ENCODE peak calls at places on chromosomes 5 and 9, in ten cellular contexts. One of them, this sample, is unnamed.

GRCh38 chr5:129906177-129906887 is 2.1 kb downstream of the CHSY3 start:
- DNase-seq in A549: no peak
- DNase-seq in dorsolateral prefrontal cortex: no peak
- DNase-seq in AG10803: peak
- DNase-seq in GM12865: no peak
- DNase-seq in upper lobe of right lung: peak
- DNase-seq in neural crest cell: no peak
- DNase-seq in fibroblast of lung: peak
- DNase-seq in lower lobe of right lung: no peak
- DNase-seq in D721Med: no peak
- DNase-seq in this sample: no peak

GRCh38 chr9:96067551-96068076 is 192.1 kb downstream of the ERCC6L2 start:
- DNase-seq in A549: no peak
- DNase-seq in dorsolateral prefrontal cortex: no peak
- DNase-seq in AG10803: no peak
- DNase-seq in GM12865: no peak
- DNase-seq in upper lobe of right lung: no peak
- DNase-seq in neural crest cell: no peak
- DNase-seq in fibroblast of lung: no peak
- DNase-seq in lower lobe of right lung: no peak
- DNase-seq in D721Med: no peak
- DNase-seq in this sample: no peak

GRCh38 chr9:82810902-82811301 is 252.0 kb downstream of the RASEF start:
- DNase-seq in A549: peak
- DNase-seq in dorsolateral prefrontal cortex: no peak
- DNase-seq in AG10803: peak
- DNase-seq in GM12865: no peak
- DNase-seq in upper lobe of right lung: no peak
- DNase-seq in neural crest cell: no peak
- DNase-seq in fibroblast of lung: peak
- DNase-seq in lower lobe of right lung: no peak
- DNase-seq in D721Med: no peak
- DNase-seq in this sample: no peak

GRCh38 chr5:131466171-131466766 is 168.8 kb downstream of the RAPGEF6 start:
- DNase-seq in A549: peak
- DNase-seq in dorsolateral prefrontal cortex: no peak
- DNase-seq in AG10803: peak
- DNase-seq in GM12865: no peak
- DNase-seq in upper lobe of right lung: no peak
- DNase-seq in neural crest cell: no peak
- DNase-seq in fibroblast of lung: peak
- DNase-seq in lower lobe of right lung: no peak
- DNase-seq in D721Med: no peak
- DNase-seq in this sample: no peak

GRCh38 chr5:41954286-41954685 is 29.2 kb downstream of the FBXO4 start:
- DNase-seq in A549: no peak
- DNase-seq in dorsolateral prefrontal cortex: no peak
- DNase-seq in AG10803: no peak
- DNase-seq in GM12865: no peak
- DNase-seq in upper lobe of right lung: no peak
- DNase-seq in neural crest cell: no peak
- DNase-seq in fibroblast of lung: no peak
- DNase-seq in lower lobe of right lung: no peak
- DNase-seq in D721Med: no peak
- DNase-seq in this sample: no peak

GRCh38 chr9:98192503-98193335 is at the start of gene CORO2A:
- DNase-seq in A549: peak
- DNase-seq in dorsolateral prefrontal cortex: peak
- DNase-seq in AG10803: peak
- DNase-seq in GM12865: peak
- DNase-seq in upper lobe of right lung: peak
- DNase-seq in neural crest cell: peak
- DNase-seq in fibroblast of lung: peak
- DNase-seq in lower lobe of right lung: peak
- DNase-seq in D721Med: peak
- DNase-seq in this sample: peak

GRCh38 chr9:134593756-134594375 is 47.7 kb upstream of the COL5A1 start:
- DNase-seq in A549: no peak
- DNase-seq in dorsolateral prefrontal cortex: no peak
- DNase-seq in AG10803: no peak
- DNase-seq in GM12865: no peak
- DNase-seq in upper lobe of right lung: no peak
- DNase-seq in neural crest cell: no peak
- DNase-seq in fibroblast of lung: no peak
- DNase-seq in lower lobe of right lung: no peak
- DNase-seq in D721Med: no peak
- DNase-seq in this sample: no peak

GRCh38 chr5:138391859-138392386 is 39.4 kb downstream of the KDM3B start:
- DNase-seq in A549: no peak
- DNase-seq in dorsolateral prefrontal cortex: peak
- DNase-seq in AG10803: no peak
- DNase-seq in GM12865: no peak
- DNase-seq in upper lobe of right lung: no peak
- DNase-seq in neural crest cell: peak
- DNase-seq in fibroblast of lung: no peak
- DNase-seq in lower lobe of right lung: no peak
- DNase-seq in D721Med: no peak
- DNase-seq in this sample: no peak

GRCh38 chr5:88377705-88378656 is 109.3 kb upstream of the TMEM161B start:
- DNase-seq in A549: no peak
- DNase-seq in dorsolateral prefrontal cortex: no peak
- DNase-seq in AG10803: no peak
- DNase-seq in GM12865: no peak
- DNase-seq in upper lobe of right lung: no peak
- DNase-seq in neural crest cell: no peak
- DNase-seq in fibroblast of lung: no peak
- DNase-seq in lower lobe of right lung: no peak
- DNase-seq in D721Med: no peak
- DNase-seq in this sample: no peak

DNA sequence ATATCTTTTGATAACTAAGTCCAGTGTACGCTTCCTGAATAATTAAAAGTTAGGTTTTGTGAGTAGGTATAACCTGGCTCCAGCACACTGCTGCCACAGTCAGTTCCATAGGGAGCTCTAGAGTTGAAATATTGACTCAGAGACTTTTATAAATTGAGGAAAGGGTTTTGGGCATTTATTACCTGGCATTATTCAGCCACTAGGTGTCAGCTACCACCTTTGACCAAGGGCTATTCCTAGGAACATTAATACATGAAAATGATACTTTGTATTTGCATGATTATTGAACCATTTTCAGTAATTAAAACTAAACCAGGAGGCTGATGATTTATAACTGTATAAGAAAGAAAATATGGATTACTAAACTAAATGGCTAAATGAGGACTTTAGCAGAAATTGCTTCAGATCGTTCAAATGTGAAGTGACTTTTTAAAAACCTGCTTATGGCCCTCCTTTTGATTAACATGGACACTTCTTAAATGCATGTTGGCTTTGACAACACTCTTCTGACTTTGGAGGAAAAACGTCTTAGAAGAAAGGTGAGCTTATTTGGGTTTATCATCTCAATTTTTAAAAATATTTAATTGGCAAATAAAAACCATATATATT is 83.0 kb downstream of the SMC2 start:
- DNase-seq in A549: peak
- DNase-seq in dorsolateral prefrontal cortex: no peak
- DNase-seq in AG10803: peak
- DNase-seq in GM12865: peak
- DNase-seq in upper lobe of right lung: no peak
- DNase-seq in neural crest cell: no peak
- DNase-seq in fibroblast of lung: no peak
- DNase-seq in lower lobe of right lung: no peak
- DNase-seq in D721Med: no peak
- DNase-seq in this sample: no peak
- TF ChIP-seq CTCF in A549: peak
- TF ChIP-seq CTCF in dorsolateral prefrontal cortex: peak
- TF ChIP-seq CTCF in AG10803: peak
- TF ChIP-seq CTCF in GM12865: peak
- TF ChIP-seq CTCF in upper lobe of right lung: peak
- TF ChIP-seq CTCF in neural crest cell: peak
- TF ChIP-seq CTCF in fibroblast of lung: no peak
- TF ChIP-seq CTCF in lower lobe of right lung: peak
- TF ChIP-seq CTCF in D721Med: peak
- TF ChIP-seq CTCF in this sample: peak

GRCh38 chr5:3075309-3075708 is 323.8 kb upstream of the IRX2 start:
- DNase-seq in A549: no peak
- DNase-seq in dorsolateral prefrontal cortex: no peak
- DNase-seq in AG10803: no peak
- DNase-seq in GM12865: no peak
- DNase-seq in upper lobe of right lung: no peak
- DNase-seq in neural crest cell: no peak
- DNase-seq in fibroblast of lung: no peak
- DNase-seq in lower lobe of right lung: no peak
- DNase-seq in D721Med: no peak
- DNase-seq in this sample: no peak
- TF ChIP-seq CTCF in A549: no peak
- TF ChIP-seq CTCF in dorsolateral prefrontal cortex: no peak
- TF ChIP-seq CTCF in AG10803: no peak
- TF ChIP-seq CTCF in GM12865: no peak
- TF ChIP-seq CTCF in upper lobe of right lung: no peak
- TF ChIP-seq CTCF in neural crest cell: peak
- TF ChIP-seq CTCF in fibroblast of lung: peak
- TF ChIP-seq CTCF in lower lobe of right lung: no peak
- TF ChIP-seq CTCF in D721Med: no peak
- TF ChIP-seq CTCF in this sample: no peak

GRCh38 chr9:87543251-87543650 is 45.6 kb downstream of the DAPK1 start:
- DNase-seq in A549: no peak
- DNase-seq in dorsolateral prefrontal cortex: no peak
- DNase-seq in AG10803: no peak
- DNase-seq in GM12865: no peak
- DNase-seq in upper lobe of right lung: no peak
- DNase-seq in neural crest cell: no peak
- DNase-seq in fibroblast of lung: no peak
- DNase-seq in lower lobe of right lung: no peak
- DNase-seq in D721Med: no peak
- DNase-seq in this sample: no peak

GRCh38 chr9:87542180-87542579 is 44.5 kb downstream of the DAPK1 start:
- DNase-seq in A549: no peak
- DNase-seq in dorsolateral prefrontal cortex: no peak
- DNase-seq in AG10803: no peak
- DNase-seq in GM12865: no peak
- DNase-seq in upper lobe of right lung: no peak
- DNase-seq in neural crest cell: no peak
- DNase-seq in fibroblast of lung: no peak
- DNase-seq in lower lobe of right lung: no peak
- DNase-seq in D721Med: no peak
- DNase-seq in this sample: no peak

GRCh38 chr9:87537625-87538024 is 40.0 kb downstream of the DAPK1 start:
- DNase-seq in A549: no peak
- DNase-seq in dorsolateral prefrontal cortex: no peak
- DNase-seq in AG10803: no peak
- DNase-seq in GM12865: no peak
- DNase-seq in upper lobe of right lung: no peak
- DNase-seq in neural crest cell: no peak
- DNase-seq in fibroblast of lung: no peak
- DNase-seq in lower lobe of right lung: no peak
- DNase-seq in D721Med: no peak
- DNase-seq in this sample: no peak

GRCh38 chr9:87541663-87542062 is 44.0 kb downstream of the DAPK1 start:
- DNase-seq in A549: no peak
- DNase-seq in dorsolateral prefrontal cortex: no peak
- DNase-seq in AG10803: no peak
- DNase-seq in GM12865: no peak
- DNase-seq in upper lobe of right lung: no peak
- DNase-seq in neural crest cell: no peak
- DNase-seq in fibroblast of lung: no peak
- DNase-seq in lower lobe of right lung: no peak
- DNase-seq in D721Med: no peak
- DNase-seq in this sample: no peak

GRCh38 chr9:87540444-87541105 is 42.9 kb downstream of the DAPK1 start:
- DNase-seq in A549: no peak
- DNase-seq in dorsolateral prefrontal cortex: no peak
- DNase-seq in AG10803: peak
- DNase-seq in GM12865: no peak
- DNase-seq in upper lobe of right lung: no peak
- DNase-seq in neural crest cell: no peak
- DNase-seq in fibroblast of lung: no peak
- DNase-seq in lower lobe of right lung: no peak
- DNase-seq in D721Med: no peak
- DNase-seq in this sample: no peak
- TF ChIP-seq CTCF in A549: no peak
- TF ChIP-seq CTCF in dorsolateral prefrontal cortex: no peak
- TF ChIP-seq CTCF in AG10803: no peak
- TF ChIP-seq CTCF in GM12865: no peak
- TF ChIP-seq CTCF in upper lobe of right lung: no peak
- TF ChIP-seq CTCF in neural crest cell: no peak
- TF ChIP-seq CTCF in fibroblast of lung: no peak
- TF ChIP-seq CTCF in lower lobe of right lung: no peak
- TF ChIP-seq CTCF in D721Med: no peak
- TF ChIP-seq CTCF in this sample: no peak

DNA sequence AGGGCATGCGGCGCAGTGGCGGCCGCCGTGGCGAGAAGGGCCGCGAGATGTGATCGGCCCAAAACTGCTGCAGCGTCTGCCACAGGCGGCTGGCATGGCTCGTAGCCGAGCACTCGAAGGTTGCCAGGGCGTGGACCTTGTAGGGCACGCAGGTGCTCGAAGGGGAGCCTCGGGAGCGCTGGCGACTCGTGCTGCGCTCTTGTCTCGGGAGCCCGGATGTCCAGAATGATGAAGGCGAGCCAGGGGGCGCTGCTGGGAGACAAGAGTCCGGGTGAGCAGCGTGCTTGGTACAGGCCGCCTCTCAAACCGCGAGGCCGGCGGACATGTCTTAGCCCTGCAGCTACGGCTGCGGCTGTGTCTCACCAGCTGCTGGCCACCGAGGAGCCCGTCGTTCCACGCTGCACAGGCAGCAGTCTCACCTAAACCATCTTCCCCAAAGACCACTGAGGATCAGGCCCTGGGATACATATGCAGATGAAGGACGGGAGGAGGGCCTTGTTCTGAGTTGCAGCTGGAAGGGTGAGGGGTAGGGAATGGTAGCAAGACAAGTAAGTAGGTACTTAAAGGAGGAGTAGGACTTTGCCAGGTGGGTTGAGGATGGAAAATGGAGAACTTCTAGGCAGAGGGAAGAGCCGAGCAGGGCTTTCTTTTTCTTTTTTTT is 1.7 kb downstream of the CBY3 start:
- DNase-seq in A549: no peak
- DNase-seq in dorsolateral prefrontal cortex: peak
- DNase-seq in AG10803: peak
- DNase-seq in GM12865: peak
- DNase-seq in upper lobe of right lung: peak
- DNase-seq in neural crest cell: peak
- DNase-seq in fibroblast of lung: peak
- DNase-seq in lower lobe of right lung: peak
- DNase-seq in D721Med: no peak
- DNase-seq in this sample: peak
- TF ChIP-seq CTCF in A549: no peak
- TF ChIP-seq CTCF in dorsolateral prefrontal cortex: peak
- TF ChIP-seq CTCF in AG10803: peak
- TF ChIP-seq CTCF in GM12865: peak
- TF ChIP-seq CTCF in upper lobe of right lung: peak
- TF ChIP-seq CTCF in neural crest cell: peak
- TF ChIP-seq CTCF in fibroblast of lung: peak
- TF ChIP-seq CTCF in lower lobe of right lung: peak
- TF ChIP-seq CTCF in D721Med: peak
- TF ChIP-seq CTCF in this sample: peak

This sample was measured in GM13976.